ENCODE peak calls at places on chromosomes 11 and 22, in six cellular contexts. A, K, N, Y, U and T are unnamed samples.

GRCh38 chr11:129652828-129653227 is 162.8 kb upstream of the TMEM45B start:
- DNase-seq in Y (no peak), K (no peak), A (no peak), U (no peak), N (no peak), T (no peak)

GRCh38 chr11:5938603-5938965 is 3.5 kb upstream of the OR56A3 start:
- DNase-seq in N (no peak), U (no peak), K (no peak), A (no peak), Y (no peak), T (no peak)

GRCh38 chr11:86800076-86800955 is at the start of gene PRSS23:
- DNase-seq in K (peak; percentile 76), U (no peak), A (peak; percentile 41), N (peak; percentile 36), Y (no peak), T (no peak)

GRCh38 chr11:125568970-125569912 is at the start of gene EI24:
- DNase-seq in U (peak; percentile 72), Y (peak; percentile 84), A (peak; percentile 80), N (peak; percentile 89), K (peak; percentile 91), T (peak; percentile 77)

GRCh38 chr11:128052912-128053641 is 534.3 kb downstream of the ETS1 start:
- DNase-seq in U (no peak), K (no peak), Y (no peak), A (no peak), N (no peak), T (no peak)

GRCh38 chr11:28284206-28284605 is 176.0 kb downstream of the METTL15 start:
- DNase-seq in U (no peak), A (no peak), N (no peak), Y (no peak), K (no peak), T (no peak)

GRCh38 chr22:24247011-24247507 is 2.2 kb upstream of the GGT5 start:
- DNase-seq in Y (no peak), K (no peak), A (no peak), U (no peak), N (no peak), T (no peak)

GRCh38 chr11:130612291-130612802 is 163.9 kb downstream of the ADAMTS15 start:
- DNase-seq in K (no peak), N (no peak), A (no peak), U (no peak), Y (no peak), T (no peak)

GRCh38 chr11:34916810-34917780 is 677 bp downstream of the PDHX start:
- DNase-seq in N (no peak), A (no peak), K (peak; percentile 67), U (no peak), Y (no peak), T (peak; percentile 2)

GRCh38 chr22:49507607-49508292 is 319.9 kb downstream of the BRD1 start:
- DNase-seq in N (no peak), U (no peak), K (no peak), A (no peak), Y (no peak), T (no peak)

GRCh38 chr11:496834-497564 is 10.0 kb downstream of the RNH1 start:
- DNase-seq in N (no peak), A (no peak), Y (no peak), K (peak; percentile 52), U (no peak), T (no peak)

GRCh38 chr11:8911040-8911823 is at the start of gene AKIP1:
- DNase-seq in U (peak; percentile 65), K (peak; percentile 96), Y (peak; percentile 93), A (peak; percentile 73), N (peak; percentile 97), T (peak; percentile 78)

GRCh38 chr22:48898524-48899377 is 928.9 kb downstream of the BRD1 start:
- DNase-seq in A (no peak), U (no peak), N (no peak), Y (no peak), K (no peak), T (no peak)

GRCh38 chr11:79592441-79593223 is 151.8 kb upstream of the TENM4 start:
- DNase-seq in N (no peak), U (no peak), K (no peak), Y (no peak), A (no peak), T (no peak)

GRCh38 chr11:130726234-130726559 is 190.1 kb downstream of the SNX19 start:
- DNase-seq in U (no peak), K (no peak), Y (no peak), N (no peak), A (no peak), T (no peak)

GRCh38 chr11:76456571-76456970 is 11.8 kb downstream of the EMSY start:
- DNase-seq in N (no peak), U (no peak), K (no peak), A (no peak), Y (no peak), T (no peak)

GRCh38 chr11:129260750-129261149 is 68.6 kb upstream of the ARHGAP32 start:
- DNase-seq in K (no peak), U (no peak), A (no peak), N (no peak), Y (no peak), T (no peak)

GRCh38 chr22:17578129-17578754 is 14.9 kb downstream of the SLC25A18 start:
- DNase-seq in Y (peak; percentile 21), N (no peak), K (no peak), A (no peak), U (no peak), T (no peak)

GRCh38 chr11:22244986-22245592 is 52.2 kb downstream of the ANO5 start:
- DNase-seq in N (peak; percentile 6), K (no peak), A (no peak), Y (peak; percentile 20), U (no peak), T (no peak)

GRCh38 chr22:50098052-50098451 is 8.2 kb downstream of the MOV10L1 start:
- DNase-seq in Y (no peak), U (no peak), N (no peak), A (no peak), K (no peak), T (no peak)

GRCh38 chr11:61869636-61870428 is 21.5 kb downstream of the FADS3 start:
- DNase-seq in Y (no peak), K (peak; percentile 64), N (peak; percentile 84), U (no peak), A (no peak), T (no peak)

GRCh38 chr22:37057796-37058510 is 6.4 kb downstream of the KCTD17 start:
- DNase-seq in Y (no peak), U (no peak), N (no peak), K (no peak), A (no peak), T (no peak)

GRCh38 chr11:104819603-104820002 is 78.7 kb downstream of the CASP12 start:
- DNase-seq in N (no peak), K (no peak), U (no peak), Y (no peak), A (no peak), T (no peak)

GRCh38 chr11:58152776-58153175 is 27.4 kb upstream of the OR9I1 start:
- DNase-seq in Y (no peak), A (no peak), N (no peak), K (no peak), U (no peak), T (no peak)

GRCh38 chr11:106278391-106278790 is 200.9 kb downstream of the AASDHPPT start:
- DNase-seq in A (no peak), Y (no peak), U (no peak), N (no peak), K (no peak), T (no peak)

GRCh38 chr11:95536049-95536448 is 253.5 kb downstream of the FAM76B start:
- DNase-seq in K (no peak), A (no peak), Y (no peak), N (no peak), U (no peak), T (no peak)

GRCh38 chr11:123069878-123070821 is 8.2 kb upstream of the HSPA8 start:
- DNase-seq in A (no peak), U (no peak), N (no peak), K (no peak), Y (no peak), T (no peak)

DNA sequence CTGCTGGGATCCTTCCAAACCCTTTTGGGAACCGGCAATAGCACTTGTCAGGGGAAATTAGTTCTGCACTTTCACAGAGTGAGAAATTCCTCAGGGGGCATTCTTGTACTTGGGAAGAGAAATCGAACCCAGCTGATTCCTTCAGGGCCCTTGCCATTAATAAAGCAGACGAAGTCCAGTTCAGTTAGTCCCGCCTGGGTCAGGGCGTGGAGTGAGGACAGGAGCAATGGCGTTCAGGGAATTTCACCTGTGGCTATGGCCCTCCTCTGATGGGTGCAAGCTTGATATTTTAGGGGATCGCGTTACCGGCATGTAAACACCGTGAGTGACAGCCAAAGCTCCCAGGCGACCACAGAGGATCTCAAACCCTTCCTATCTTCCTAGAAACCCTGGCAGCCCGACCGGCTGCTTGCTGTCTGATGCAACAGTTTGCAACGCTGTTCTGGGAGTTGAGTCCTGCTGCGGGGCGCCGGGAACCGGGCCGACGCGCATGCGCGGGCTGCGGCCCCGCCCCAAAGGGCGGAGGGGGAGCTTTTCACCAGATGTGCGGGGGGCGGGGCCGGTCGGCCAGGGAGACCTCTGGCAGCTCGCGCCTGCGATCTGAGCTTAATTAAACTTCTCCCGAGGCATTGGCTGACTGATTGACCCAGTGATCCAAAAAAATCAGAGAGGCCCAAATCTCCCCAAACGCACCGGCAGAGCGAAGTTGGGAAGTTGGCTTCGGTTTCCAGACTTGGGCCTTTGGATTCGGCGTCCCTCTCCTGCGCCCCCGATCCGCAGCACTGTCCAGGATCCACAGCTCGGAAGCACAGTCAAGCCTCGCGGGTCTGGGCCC is 34.3 kb upstream of the CREB3L1 start:
- DNase-seq in A (peak; percentile 88), U (peak; percentile 48), N (peak; percentile 99), Y (peak; percentile 87), K (peak; percentile 97), T (peak; percentile 93)
- TF ChIP-seq POLR2AphosphoS5 in A (peak; percentile 43), U (no peak), N (peak; percentile 81), Y (peak; percentile 90), K (peak; percentile 82), T (no peak)

GRCh38 chr11:70339066-70339465 is 59.3 kb upstream of the CTTN start:
- DNase-seq in N (no peak), A (no peak), U (no peak), Y (no peak), K (no peak), T (no peak)
- TF ChIP-seq TAF1 in N (no peak), A (no peak), U (no peak), Y (no peak), K (no peak), T (no peak)

DNA sequence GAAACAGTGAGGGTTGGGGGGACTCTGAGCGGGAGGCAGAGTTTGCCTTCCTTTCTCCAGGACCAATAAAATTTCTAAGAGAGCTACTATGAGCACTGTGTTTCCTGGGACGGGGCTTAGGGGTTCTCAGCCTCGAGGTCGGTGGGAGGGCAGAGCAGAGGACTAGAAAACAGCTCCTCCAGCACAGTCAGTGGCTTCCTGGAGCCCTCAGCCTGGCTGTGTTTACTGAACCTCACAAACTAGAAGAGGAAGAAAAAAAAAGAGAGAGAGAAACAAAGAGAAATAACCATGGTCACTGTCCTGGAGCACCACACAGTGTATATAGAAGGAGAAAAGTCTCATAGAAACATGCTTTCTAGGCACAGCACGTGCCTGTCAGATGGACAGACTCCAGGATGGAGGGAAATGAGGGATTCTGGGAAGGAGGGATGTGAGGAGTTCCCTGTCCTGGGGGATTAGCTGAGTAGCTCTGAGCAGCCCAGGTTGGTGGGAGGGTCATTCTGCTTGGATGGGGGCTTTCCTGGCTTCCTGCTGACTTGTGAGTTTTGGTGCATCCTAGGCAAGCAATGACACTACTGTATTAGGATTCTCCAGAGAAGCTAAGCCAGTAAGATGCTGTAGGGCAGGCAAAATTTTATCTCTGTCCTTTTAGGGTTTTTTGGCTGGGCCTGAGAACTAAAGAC is 3.1 kb downstream of the GSTP1 start:
- DNase-seq in U (no peak), Y (no peak), K (no peak), A (no peak), N (no peak), T (no peak)
- TF ChIP-seq POLR2A in U (no peak), Y (no peak), K (peak; percentile 52), A (no peak), N (no peak), T (peak; percentile 65)

GRCh38 chr11:44112083-44112865 is 16.8 kb downstream of the EXT2 start:
- DNase-seq in N (no peak), Y (no peak), A (no peak), U (no peak), K (no peak), T (no peak)
- TF ChIP-seq POLR2AphosphoS5 in N (no peak), Y (no peak), A (no peak), U (no peak), K (no peak), T (no peak)